ENCODE peak calls at places on chromosomes 2 and 18, in seven cellular contexts. B, N, R, Q, Z, Y and L are unnamed samples.

GRCh38 chr18:76837071-76837470 is 14.7 kb downstream of the ZNF236 start:
- DNase-seq in B (no peak), N (no peak), R (no peak), Q (no peak), Z (no peak), Y (no peak), L (no peak)

GRCh38 chr2:156944871-156945270 is 312.6 kb upstream of the GALNT5 start:
- DNase-seq in B (no peak), N (no peak), R (no peak), Q (peak; percentile 53), Z (no peak), Y (no peak), L (no peak)

GRCh38 chr2:134268265-134268664 is 14.4 kb downstream of the MGAT5 start:
- DNase-seq in B (no peak), N (peak; percentile 36), R (no peak), Q (no peak), Z (peak; percentile 55), Y (no peak), L (no peak)

GRCh38 chr2:8803658-8804379 is 33.6 kb downstream of the KIDINS220 start:
- DNase-seq in B (peak; percentile 47), N (no peak), R (peak; percentile 77), Q (peak; percentile 42), Z (peak; percentile 25), Y (peak; percentile 93), L (no peak)

GRCh38 chr2:216918088-216918680 is 58.3 kb upstream of the TNP1 start:
- DNase-seq in B (peak; percentile 49), N (peak; percentile 32), R (no peak), Q (peak; percentile 47), Z (peak; percentile 50), Y (peak; percentile 23), L (no peak)

GRCh38 chr2:213848631-213849030 is 562.2 kb upstream of the VWC2L start:
- DNase-seq in B (no peak), N (no peak), R (no peak), Q (peak; percentile 86), Z (no peak), Y (no peak), L (no peak)

GRCh38 chr2:151200277-151200676 is 61.4 kb downstream of the RBM43 start:
- DNase-seq in B (no peak), N (no peak), R (no peak), Q (no peak), Z (no peak), Y (no peak), L (no peak)

GRCh38 chr2:113218283-113219091 is 44.7 kb downstream of the PSD4 start:
- DNase-seq in B (peak; percentile 58), N (peak; percentile 45), R (peak; percentile 83), Q (no peak), Z (no peak), Y (peak; percentile 98), L (no peak)

GRCh38 chr2:209661286-209661685 is 110.3 kb upstream of the UNC80 start:
- DNase-seq in B (no peak), N (no peak), R (no peak), Q (no peak), Z (no peak), Y (no peak), L (peak; percentile 59)

GRCh38 chr2:33219850-33220275 is 256.6 kb upstream of the RASGRP3 start:
- DNase-seq in B (no peak), N (no peak), R (no peak), Q (peak; percentile 55), Z (no peak), Y (peak; percentile 67), L (no peak)

GRCh38 chr2:239979243-239980023 is 45.7 kb downstream of the NDUFA10 start:
- DNase-seq in B (no peak), N (no peak), R (peak; percentile 72), Q (no peak), Z (no peak), Y (no peak), L (peak; percentile 91)

GRCh38 chr2:238239552-238239871 is 326 bp downstream of the HES6 start:
- DNase-seq in B (no peak), N (no peak), R (peak; percentile 59), Q (peak; percentile 49), Z (no peak), Y (no peak), L (peak; percentile 71)

GRCh38 chr18:36511791-36512352 is 214.4 kb downstream of the FHOD3 start:
- DNase-seq in B (no peak), N (no peak), R (no peak), Q (peak; percentile 47), Z (no peak), Y (no peak), L (no peak)

GRCh38 chr2:30963184-30963583 is 155.9 kb upstream of the CAPN13 start:
- DNase-seq in B (no peak), N (no peak), R (no peak), Q (no peak), Z (no peak), Y (no peak), L (no peak)

DNA sequence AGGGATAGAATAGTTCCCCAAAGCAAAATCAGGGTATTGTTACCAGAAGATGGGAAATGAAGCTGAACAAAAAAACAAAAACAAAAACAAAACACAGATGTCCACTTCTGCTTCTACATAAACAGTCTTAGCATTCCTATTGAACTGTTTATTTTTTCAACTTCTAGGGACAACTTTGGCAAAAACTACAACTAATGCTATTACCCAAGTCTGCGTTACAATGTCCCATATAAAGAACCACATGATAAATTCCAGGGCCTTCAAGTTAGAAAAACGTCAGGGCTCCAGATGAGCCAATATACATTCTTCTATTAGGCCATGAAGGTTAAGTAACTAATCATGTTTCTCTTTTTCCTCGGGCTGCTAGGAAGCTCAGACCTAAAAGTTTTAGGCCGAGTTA is 16.9 kb downstream of the PID1 start:
- DNase-seq in B (no peak), N (no peak), R (no peak), Q (no peak), Z (no peak), Y (no peak), L (no peak)
- H3K4me1 ChIP-seq in B (no peaks in the 10 kb centered on the region), N (no peaks in the 10 kb centered on the region), R (no peaks in the 10 kb centered on the region), Q (peaks cover 28% of the 10 kb centered on the region), Z (no peaks in the 10 kb centered on the region), Y (no peaks in the 10 kb centered on the region), L (peaks cover 5% of the 10 kb centered on the region)

GRCh38 chr2:86598966-86599365 is 24.7 kb downstream of the RNF103 start:
- DNase-seq in B (no peak), N (no peak), R (no peak), Q (no peak), Z (no peak), Y (no peak), L (no peak)

GRCh38 chr2:86596118-86596517 is 27.5 kb downstream of the RNF103 start:
- DNase-seq in B (no peak), N (no peak), R (no peak), Q (no peak), Z (peak; percentile 10), Y (no peak), L (no peak)

GRCh38 chr2:86592547-86593230 is 29.4 kb upstream of the CHMP3 start:
- DNase-seq in B (no peak), N (no peak), R (no peak), Q (no peak), Z (peak; percentile 21), Y (no peak), L (no peak)

DNA sequence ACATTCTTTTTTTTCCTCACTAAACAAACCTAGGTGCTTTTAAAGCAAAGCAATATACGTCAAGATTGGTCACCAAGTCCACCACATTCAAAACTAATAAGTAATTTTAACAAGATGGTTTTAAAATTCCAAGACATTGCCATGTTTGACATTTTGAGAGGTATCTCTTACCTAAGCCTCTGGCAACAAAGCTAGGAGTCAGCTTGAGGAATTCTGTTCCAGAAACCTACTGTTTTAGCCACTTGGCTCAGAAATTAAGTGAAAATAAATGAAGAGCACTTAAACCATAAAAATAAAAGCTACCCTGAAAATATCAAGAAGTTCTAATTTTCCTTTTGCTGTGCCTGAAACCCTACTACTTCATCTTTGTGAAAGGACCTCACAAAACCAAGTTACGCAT is 30.0 kb upstream of the CHMP3 start:
- DNase-seq in B (no peak), N (no peak), R (no peak), Q (no peak), Z (no peak), Y (no peak), L (no peak)
- H3K4me1 ChIP-seq in B (no peaks in the 10 kb centered on the region), N (peaks cover 48% of the 10 kb centered on the region), R (no peaks in the 10 kb centered on the region), Q (no peaks in the 10 kb centered on the region), Z (no peaks in the 10 kb centered on the region), Y (no peaks in the 10 kb centered on the region), L (no peaks in the 10 kb centered on the region)

GRCh38 chr2:189157431-189157830 is 22.1 kb downstream of the COL5A2 start:
- DNase-seq in B (no peak), N (no peak), R (no peak), Q (no peak), Z (no peak), Y (no peak), L (no peak)

GRCh38 chr2:189157939-189158338 is 21.6 kb downstream of the COL5A2 start:
- DNase-seq in B (no peak), N (no peak), R (no peak), Q (no peak), Z (no peak), Y (no peak), L (no peak)

GRCh38 chr2:189153608-189154007 is 26.0 kb downstream of the COL5A2 start:
- DNase-seq in B (no peak), N (no peak), R (peak; percentile 20), Q (peak; percentile 56), Z (peak; percentile 24), Y (no peak), L (no peak)

GRCh38 chr2:189152476-189152875 is 27.1 kb downstream of the COL5A2 start:
- DNase-seq in B (no peak), N (peak; percentile 53), R (no peak), Q (no peak), Z (peak; percentile 36), Y (no peak), L (no peak)

GRCh38 chr2:189155795-189156194 is 23.8 kb downstream of the COL5A2 start:
- DNase-seq in B (no peak), N (no peak), R (no peak), Q (no peak), Z (no peak), Y (no peak), L (no peak)
- H3K4me1 ChIP-seq in B (no peaks in the 10 kb centered on the region), N (peaks cover 35% of the 10 kb centered on the region), R (peaks cover 7% of the 10 kb centered on the region), Q (peaks cover 78% of the 10 kb centered on the region), Z (no peaks in the 10 kb centered on the region), Y (peaks cover 69% of the 10 kb centered on the region), L (no peaks in the 10 kb centered on the region)

DNA sequence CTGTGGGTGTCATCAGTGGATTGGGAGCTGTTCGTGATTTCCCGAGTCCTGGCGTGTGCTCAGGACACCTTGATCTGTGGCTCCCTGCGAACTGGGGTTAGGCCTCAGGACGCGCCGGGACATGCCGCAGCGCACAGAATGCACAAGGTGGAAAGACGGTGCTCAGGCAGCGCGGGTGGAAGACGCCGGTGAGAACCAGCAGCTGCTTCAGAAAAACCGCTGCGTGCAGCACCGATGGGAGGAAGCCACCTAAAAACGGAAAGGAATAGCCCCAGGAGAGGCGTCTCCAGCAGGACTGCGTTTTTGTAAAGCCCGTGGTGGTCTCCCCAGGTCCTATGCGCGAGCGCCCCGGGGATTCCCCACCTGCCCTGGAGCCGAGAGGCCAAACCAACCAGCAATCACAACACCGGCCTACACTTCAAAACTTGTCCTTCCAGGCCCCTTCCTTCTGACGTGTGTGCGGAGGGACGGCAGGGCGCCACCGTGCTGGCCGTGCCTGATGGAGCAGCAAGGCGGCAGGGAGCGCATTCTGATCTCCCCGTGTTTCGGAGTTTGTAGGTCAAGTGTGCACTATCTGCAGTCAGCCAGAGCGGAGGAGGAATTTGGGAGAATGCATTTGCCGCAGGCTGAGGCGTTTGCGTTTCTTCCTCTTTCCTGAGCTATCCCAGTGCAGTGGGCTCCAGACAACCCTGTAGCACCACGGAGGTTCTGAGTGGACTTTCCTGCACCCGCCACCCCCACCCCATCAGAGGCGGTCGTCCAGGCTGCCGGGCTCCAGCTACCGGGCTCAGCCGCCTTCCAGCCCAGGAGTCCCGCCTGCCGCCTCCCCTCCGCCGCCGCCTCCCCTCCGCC is 32.2 kb downstream of the RTP5 start:
- DNase-seq in B (no peak), N (no peak), R (peak; percentile 72), Q (peak; percentile 33), Z (no peak), Y (no peak), L (peak; percentile 48)
- H3K4me1 ChIP-seq in B (no peaks in the 10 kb centered on the region), N (peaks cover 20% of the 10 kb centered on the region), R (peaks cover 9% of the 10 kb centered on the region), Q (peaks cover 12% of the 10 kb centered on the region), Z (no peaks in the 10 kb centered on the region), Y (no peaks in the 10 kb centered on the region), L (peaks cover 16% of the 10 kb centered on the region)